ENCODE peak calls at places on chromosomes 11 and 22, in four cellular contexts. One of them, this sample, is unnamed.

GRCh38 chr11:2769409-2769778 is 69.6 kb upstream of the KCNQ1OT1 start:
- DNase-seq in tibial artery: no peak
- DNase-seq in NCI-H1417: no peak
- DNase-seq in A549: no peak
- DNase-seq in this sample: no peak

GRCh38 chr22:49046546-49047305 is 780.9 kb downstream of the BRD1 start:
- DNase-seq in NCI-H1417: peak; percentile 12
- DNase-seq in tibial artery: peak; percentile 61
- DNase-seq in A549: peak; percentile 60
- DNase-seq in this sample: no peak

GRCh38 chr22:47607486-47607885 is 845.0 kb downstream of the TBC1D22A start:
- DNase-seq in NCI-H1417: no peak
- DNase-seq in tibial artery: peak; percentile 19
- DNase-seq in A549: no peak
- DNase-seq in this sample: no peak

GRCh38 chr11:119935341-119935925 is 202.5 kb downstream of the TRIM29 start:
- DNase-seq in A549: no peak
- DNase-seq in NCI-H1417: no peak
- DNase-seq in tibial artery: no peak
- DNase-seq in this sample: no peak

GRCh38 chr22:44085743-44086741 is 61.9 kb downstream of the PARVB start:
- DNase-seq in A549: peak; percentile 75
- DNase-seq in tibial artery: no peak
- DNase-seq in NCI-H1417: peak; percentile 63
- DNase-seq in this sample: no peak

GRCh38 chr11:2591805-2592204 is 108.0 kb downstream of the KCNQ1OT1 start:
- DNase-seq in A549: no peak
- DNase-seq in NCI-H1417: no peak
- DNase-seq in tibial artery: no peak
- DNase-seq in this sample: no peak

GRCh38 chr11:18720086-18720810 is 5.7 kb downstream of the IGSF22 start:
- DNase-seq in tibial artery: no peak
- DNase-seq in A549: no peak
- DNase-seq in NCI-H1417: no peak
- DNase-seq in this sample: no peak

GRCh38 chr11:43119275-43119970 is 192.4 kb upstream of the API5 start:
- DNase-seq in tibial artery: no peak
- DNase-seq in A549: peak; percentile 7
- DNase-seq in NCI-H1417: no peak
- DNase-seq in this sample: no peak

GRCh38 chr11:11348303-11348702 is 4.7 kb downstream of the CSNK2A3 start:
- DNase-seq in tibial artery: no peak
- DNase-seq in NCI-H1417: no peak
- DNase-seq in A549: no peak
- DNase-seq in this sample: no peak

GRCh38 chr22:35138521-35138920 is 72.6 kb downstream of the ISX start:
- DNase-seq in A549: no peak
- DNase-seq in NCI-H1417: no peak
- DNase-seq in tibial artery: no peak
- DNase-seq in this sample: no peak

GRCh38 chr11:118238947-118239346 is 13.2 kb downstream of the MPZL3 start:
- DNase-seq in A549: no peak
- DNase-seq in tibial artery: no peak
- DNase-seq in NCI-H1417: no peak
- DNase-seq in this sample: no peak

GRCh38 chr11:112227471-112227870 is 1.2 kb downstream of the PTS start:
- DNase-seq in NCI-H1417: no peak
- DNase-seq in A549: no peak
- DNase-seq in tibial artery: no peak
- DNase-seq in this sample: no peak

GRCh38 chr11:79101736-79102135 is 339.1 kb downstream of the TENM4 start:
- DNase-seq in tibial artery: peak; percentile 49
- DNase-seq in A549: no peak
- DNase-seq in NCI-H1417: no peak
- DNase-seq in this sample: no peak